ENCODE peak calls at places on chromosome 9, in eight cellular contexts. E is hepatocyte, D is sigmoid colon, U is lower lobe of right lung, M is ovary, K is adipocyte, J is A549, S is uterus. O is an unnamed sample. For H3K4me1, the result is how much of the 10 kb centered on the place peaks cover.

GRCh38 chr9:133572821-133573361 is 36.3 kb downstream of the FAM163B start:
- DNase-seq in E (peak), D (peak), U (peak), M (no peak), K (no peak), J (no peak), S (no peak), O (no peak)

GRCh38 chr9:134293031-134293521 is 33.2 kb upstream of the RXRA start:
- DNase-seq in E (no peak), D (no peak), U (peak), M (no peak), K (no peak), J (no peak), S (no peak), O (peak)

GRCh38 chr9:92647671-92648446 is 22.1 kb downstream of the IPPK start:
- DNase-seq in E (no peak), D (no peak), U (peak), M (peak), K (no peak), J (no peak), S (peak), O (peak)

GRCh38 chr9:137077758-137078693 is 709 bp downstream of the UAP1L1 start:
- DNase-seq in E (no peak), D (peak), U (peak), M (no peak), K (peak), J (no peak), S (no peak), O (no peak)

GRCh38 chr9:89342948-89343347 is 24.6 kb downstream of the SECISBP2 start:
- DNase-seq in E (no peak), D (no peak), U (no peak), M (no peak), K (no peak), J (no peak), S (no peak), O (no peak)

GRCh38 chr9:100577776-100578448 is at the start of gene CAVIN4:
- DNase-seq in E (no peak), D (no peak), U (no peak), M (no peak), K (peak), J (no peak), S (no peak), O (no peak)

GRCh38 chr9:125659201-125659840 is 47.7 kb downstream of the MAPKAP1 start:
- DNase-seq in E (no peak), D (no peak), U (no peak), M (no peak), K (no peak), J (no peak), S (no peak), O (no peak)

GRCh38 chr9:103802068-103802467 is 292.0 kb upstream of the SMC2 start:
- DNase-seq in E (no peak), D (no peak), U (no peak), M (no peak), K (peak), J (no peak), S (no peak), O (no peak)

GRCh38 chr9:86494644-86495081 is 140.5 kb upstream of the TUT7 start:
- DNase-seq in E (no peak), D (no peak), U (no peak), M (no peak), K (no peak), J (no peak), S (no peak), O (no peak)

DNA sequence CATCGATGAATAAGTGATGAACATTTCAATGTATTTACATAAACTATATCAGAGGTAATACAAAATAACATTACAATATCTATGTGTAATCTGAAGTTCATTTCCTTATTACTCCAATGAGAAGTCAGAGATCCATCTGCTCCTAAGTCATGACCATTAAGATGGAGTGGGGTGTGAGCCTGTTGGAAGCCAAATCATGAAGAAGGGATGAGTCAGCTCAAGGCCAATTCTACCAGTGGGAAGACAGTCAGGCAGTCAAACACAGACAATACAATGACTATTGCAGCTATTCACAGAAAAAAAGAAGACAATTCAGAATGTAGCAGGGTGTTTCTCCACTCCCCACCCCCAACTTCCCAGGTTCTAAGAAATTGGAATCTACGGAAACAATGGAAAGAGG is 155.0 kb downstream of the NFIB start:
- DNase-seq in E (no peak), D (no peak), U (no peak), M (no peak), K (no peak), J (no peak), S (no peak), O (no peak)
- H3K4me1 ChIP-seq in E (under half), D (under half), U (under half), M (under half), K (under half), J (under half), S (under half), O (under half)

GRCh38 chr9:77587851-77588250 is 60.3 kb downstream of the GNA14 start:
- DNase-seq in E (no peak), D (no peak), U (no peak), M (no peak), K (no peak), J (no peak), S (no peak), O (no peak)
- H3K4me3 ChIP-seq in E (no peak), D (no peak), U (no peak), M (no peak), K (peak), J (no peak), S (no peak), O (no peak)

GRCh38 chr9:22054076-22054475 is 45.0 kb upstream of the CDKN2B start:
- DNase-seq in E (no peak), D (no peak), U (no peak), M (no peak), K (no peak), J (no peak), S (no peak), O (no peak)
- H3K4me1 ChIP-seq in E (under half), D (under half), U (under half), M (under half), K (under half), J (under half), S (under half), O (under half)

DNA sequence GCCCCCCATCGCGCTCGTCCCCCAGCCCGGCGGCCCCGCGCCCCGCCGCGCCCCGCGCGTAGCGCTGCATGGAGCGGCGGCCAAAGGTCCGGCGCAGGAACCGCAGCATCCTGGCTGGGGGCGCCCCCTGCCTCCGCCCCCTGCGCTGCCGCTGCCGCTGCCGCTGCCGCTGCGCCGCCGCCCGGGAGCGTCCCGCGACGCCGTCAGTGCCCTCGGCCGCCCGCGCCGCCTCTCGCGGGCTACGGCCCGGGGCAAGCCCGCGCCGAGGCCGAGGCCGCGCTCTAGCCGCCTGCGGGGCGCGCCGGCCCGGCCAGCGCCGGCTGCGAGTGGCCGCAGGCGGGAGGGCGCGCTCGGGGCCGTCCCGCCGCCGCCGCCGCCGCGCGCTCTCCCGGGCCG is 523 bp downstream of the EPB41L4B start:
- DNase-seq in E (peak), D (no peak), U (no peak), M (no peak), K (peak), J (no peak), S (no peak), O (peak)
- H3K4me3 ChIP-seq in E (no peak), D (peak), U (no peak), M (peak), K (no peak), J (peak), S (no peak), O (no peak)

DNA sequence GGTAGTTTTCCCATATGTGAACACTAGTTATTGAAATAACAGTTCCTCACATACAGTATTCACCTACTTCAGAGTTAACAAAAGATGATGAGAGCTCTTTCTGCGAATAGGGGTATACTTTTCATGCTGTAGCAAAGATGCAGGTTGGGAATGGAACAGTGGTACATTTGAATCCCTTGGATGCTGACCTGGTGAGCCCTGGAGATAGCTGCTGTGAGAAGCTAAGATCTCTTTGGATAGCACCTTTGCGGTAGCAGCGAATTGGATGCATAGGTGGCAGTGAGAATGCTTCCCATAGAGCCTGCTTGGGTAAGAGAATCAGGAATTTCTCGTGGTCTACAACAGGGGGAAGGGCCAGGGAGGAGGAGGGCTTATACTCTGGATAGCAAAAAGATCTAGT is 61.2 kb downstream of the NUP214 start:
- DNase-seq in E (no peak), D (no peak), U (no peak), M (no peak), K (no peak), J (no peak), S (no peak), O (no peak)
- H3K4me1 ChIP-seq in E (under half), D (under half), U (under half), M (under half), K (under half), J (under half), S (under half), O (under half)

GRCh38 chr9:33023661-33024060 is 1.4 kb upstream of the DNAJA1 start:
- DNase-seq in E (no peak), D (no peak), U (no peak), M (no peak), K (no peak), J (no peak), S (no peak), O (no peak)
- H3K4me3 ChIP-seq in E (no peak), D (no peak), U (peak), M (no peak), K (peak), J (peak), S (no peak), O (no peak)

GRCh38 chr9:120912958-120913672 is 13.5 kb downstream of the TRAF1 start:
- DNase-seq in E (no peak), D (no peak), U (no peak), M (no peak), K (no peak), J (no peak), S (no peak), O (no peak)

GRCh38 chr9:120914410-120914809 is 12.2 kb downstream of the TRAF1 start:
- DNase-seq in E (no peak), D (no peak), U (no peak), M (peak), K (no peak), J (no peak), S (no peak), O (no peak)

GRCh38 chr9:120914953-120915352 is 11.6 kb downstream of the TRAF1 start:
- DNase-seq in E (no peak), D (no peak), U (no peak), M (no peak), K (no peak), J (no peak), S (no peak), O (no peak)

GRCh38 chr9:120915854-120916495 is 10.6 kb downstream of the TRAF1 start:
- DNase-seq in E (no peak), D (no peak), U (no peak), M (no peak), K (no peak), J (no peak), S (no peak), O (no peak)

DNA sequence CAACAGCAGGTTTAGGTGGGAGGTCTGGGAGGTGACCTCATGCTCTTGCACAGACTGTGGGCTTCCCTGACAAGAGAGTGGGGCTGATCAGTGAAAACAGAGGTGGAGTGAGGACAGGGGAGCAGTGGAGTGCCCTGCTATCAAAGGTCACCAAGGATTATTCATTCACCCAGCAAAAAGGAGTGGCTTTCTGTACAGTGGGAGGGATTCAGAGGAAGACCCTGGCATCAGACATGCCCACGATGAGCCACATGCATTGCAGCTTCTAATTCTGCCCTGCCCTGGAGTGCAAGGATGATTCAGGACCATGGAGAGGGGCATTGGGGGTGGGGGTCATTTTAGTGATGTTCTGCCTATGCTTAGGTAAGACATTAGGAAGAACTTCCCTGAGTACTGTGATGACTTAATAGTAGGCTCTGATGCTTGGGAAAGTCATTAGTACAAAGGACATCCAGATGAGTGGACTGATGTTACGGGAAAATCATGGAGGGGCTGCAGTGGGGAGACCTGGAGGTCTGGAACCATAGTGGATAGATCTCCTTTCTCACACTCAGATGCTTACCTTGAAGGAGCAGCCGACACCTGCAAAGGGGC is 12.8 kb downstream of the TRAF1 start:
- DNase-seq in E (no peak), D (no peak), U (no peak), M (no peak), K (no peak), J (no peak), S (no peak), O (no peak)
- H3K4me1 ChIP-seq in E (under half), D (under half), U (under half), M (under half), K (under half), J (under half), S (under half), O (under half)

GRCh38 chr9:124000161-124000783 is 11.3 kb upstream of the LHX2 start:
- DNase-seq in E (no peak), D (no peak), U (no peak), M (no peak), K (no peak), J (peak), S (no peak), O (no peak)
- H3K4me3 ChIP-seq in E (no peak), D (peak), U (no peak), M (no peak), K (no peak), J (peak), S (no peak), O (no peak)

GRCh38 chr9:112047538-112048066 is 127.5 kb downstream of the SUSD1 start:
- DNase-seq in E (no peak), D (no peak), U (no peak), M (no peak), K (no peak), J (no peak), S (no peak), O (no peak)

GRCh38 chr9:112044183-112044582 is 130.9 kb downstream of the SUSD1 start:
- DNase-seq in E (no peak), D (no peak), U (no peak), M (no peak), K (no peak), J (no peak), S (no peak), O (no peak)

GRCh38 chr9:112043423-112043822 is 131.7 kb downstream of the SUSD1 start:
- DNase-seq in E (no peak), D (no peak), U (no peak), M (no peak), K (no peak), J (no peak), S (no peak), O (no peak)

GRCh38 chr9:112048924-112049785 is 125.9 kb downstream of the SUSD1 start:
- DNase-seq in E (no peak), D (no peak), U (no peak), M (no peak), K (peak), J (no peak), S (no peak), O (no peak)

DNA sequence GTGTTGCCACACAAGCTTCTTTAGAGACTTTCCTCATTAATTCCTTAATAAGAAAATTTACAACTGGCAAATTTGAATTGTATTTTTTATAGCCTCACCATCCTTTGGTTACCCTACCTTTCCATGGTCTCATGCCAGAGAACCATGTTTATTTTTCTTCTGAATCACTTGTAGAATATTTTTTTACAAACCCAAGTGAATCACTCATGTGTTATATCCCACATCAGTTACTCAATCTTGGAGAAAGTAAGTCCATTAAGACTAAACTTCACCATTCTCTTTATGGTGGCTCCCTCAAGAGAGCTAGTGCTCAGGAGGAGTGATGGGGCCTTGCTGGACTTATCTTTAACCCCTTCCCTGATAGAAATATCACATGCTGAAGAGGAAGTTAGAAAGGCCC is 128.9 kb downstream of the SUSD1 start:
- DNase-seq in E (no peak), D (no peak), U (no peak), M (no peak), K (peak), J (no peak), S (no peak), O (no peak)
- H3K4me1 ChIP-seq in E (under half), D (under half), U (under half), M (under half), K (half or more), J (half or more), S (under half), O (under half)

DNA sequence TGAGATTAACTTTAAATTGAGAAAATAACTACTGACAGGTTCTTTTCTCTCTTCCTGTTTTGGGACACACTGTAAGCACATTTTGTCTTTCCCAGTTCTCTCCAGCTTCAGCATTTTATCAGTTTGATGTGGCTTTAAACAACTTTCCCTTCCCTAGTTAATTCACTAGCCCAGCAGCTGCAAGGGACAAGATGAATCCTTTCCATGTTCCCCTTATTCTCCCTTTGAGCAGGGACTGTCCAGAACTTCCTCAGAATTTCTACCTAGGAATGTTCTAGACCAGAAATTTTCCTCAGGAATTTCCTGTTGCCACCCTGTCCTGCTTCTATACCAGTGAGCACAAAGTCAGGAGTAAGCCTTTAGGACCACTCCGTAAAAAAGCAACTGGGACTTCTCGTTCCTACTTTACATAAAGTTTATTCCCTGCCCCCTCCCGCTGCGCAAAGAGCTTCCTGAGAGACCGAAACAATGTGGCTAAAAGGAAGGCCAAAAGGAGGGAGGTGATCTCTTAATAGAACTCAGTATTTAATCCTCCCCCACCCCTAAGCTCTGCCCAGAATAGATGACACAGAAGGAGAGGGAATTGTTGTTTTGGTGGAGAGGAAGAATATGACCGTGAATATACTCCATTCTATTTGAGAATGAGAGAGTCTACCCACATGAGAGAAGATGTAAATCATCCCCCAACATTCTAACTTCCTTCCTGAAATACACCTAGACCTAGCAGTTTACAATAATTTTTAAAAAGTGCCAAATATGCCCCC is 61.9 kb downstream of the GLIS3 start:
- DNase-seq in E (no peak), D (no peak), U (no peak), M (no peak), K (no peak), J (no peak), S (no peak), O (no peak)
- H3K4me3 ChIP-seq in E (no peak), D (no peak), U (no peak), M (no peak), K (peak), J (no peak), S (no peak), O (no peak)

O was measured in left lung.